ENCODE peak calls at places on chromosomes 4 and X, in five cellular contexts. One of them, this sample, is unnamed.

GRCh38 chrX:119004920-119005524 is 30.6 kb downstream of the LONRF3 start:
- DNase-seq in H1: no peak
- DNase-seq in PC-3: peak; percentile 62
- DNase-seq in GM23248: peak; percentile 56
- DNase-seq in keratinocyte: no peak
- DNase-seq in this sample: peak; percentile 14

GRCh38 chrX:7889680-7890079 is 37.5 kb downstream of the PNPLA4 start:
- DNase-seq in H1: no peak
- DNase-seq in PC-3: peak; percentile 62
- DNase-seq in GM23248: peak; percentile 53
- DNase-seq in keratinocyte: no peak
- DNase-seq in this sample: peak; percentile 51

GRCh38 chrX:10529344-10529743 is 91.0 kb downstream of the MID1 start:
- DNase-seq in H1: no peak
- DNase-seq in PC-3: peak; percentile 48
- DNase-seq in GM23248: peak; percentile 65
- DNase-seq in keratinocyte: no peak
- DNase-seq in this sample: peak; percentile 47

GRCh38 chrX:22577181-22577580 is 304.5 kb downstream of the CBLL2 start:
- DNase-seq in H1: no peak
- DNase-seq in PC-3: peak; percentile 84
- DNase-seq in GM23248: peak; percentile 84
- DNase-seq in keratinocyte: peak; percentile 46
- DNase-seq in this sample: peak; percentile 74

GRCh38 chrX:149720021-149720689 is 8.3 kb downstream of the MAGEA11 start:
- DNase-seq in H1: no peak
- DNase-seq in PC-3: no peak
- DNase-seq in GM23248: no peak
- DNase-seq in keratinocyte: no peak
- DNase-seq in this sample: no peak

GRCh38 chr4:45442466-45442865 is 681.4 kb downstream of the GABRG1 start:
- DNase-seq in H1: no peak
- DNase-seq in PC-3: peak; percentile 46
- DNase-seq in GM23248: peak; percentile 24
- DNase-seq in keratinocyte: no peak
- DNase-seq in this sample: peak; percentile 31

GRCh38 chr4:8595237-8596087 is 2.9 kb downstream of the CPZ start:
- DNase-seq in H1: no peak
- DNase-seq in PC-3: no peak
- DNase-seq in GM23248: no peak
- DNase-seq in keratinocyte: no peak
- DNase-seq in this sample: no peak

GRCh38 chr4:112800001-112800400 is 163.1 kb downstream of the LARP7 start:
- DNase-seq in H1: no peak
- DNase-seq in PC-3: no peak
- DNase-seq in GM23248: no peak
- DNase-seq in keratinocyte: no peak
- DNase-seq in this sample: no peak

DNA sequence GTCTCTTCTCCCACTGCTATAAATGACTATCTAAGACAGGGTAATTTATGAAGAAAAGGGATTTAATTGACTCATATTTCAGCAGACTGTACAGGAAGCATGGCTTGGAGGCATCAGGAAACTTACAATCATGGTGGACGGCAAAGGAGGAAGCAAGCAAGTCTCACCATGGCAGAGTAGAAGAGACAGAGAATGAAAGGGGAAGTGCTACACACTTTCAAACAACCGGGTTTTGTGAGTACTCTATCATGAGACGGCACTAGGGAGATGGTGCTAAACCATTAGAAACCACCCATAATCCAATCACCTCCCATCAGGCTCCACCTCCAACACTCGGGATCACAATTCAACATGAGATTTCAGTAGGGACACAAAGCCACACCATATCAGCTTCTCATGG is 11.1 kb downstream of the UBE2NL start:
- DNase-seq in H1: no peak
- DNase-seq in PC-3: no peak
- DNase-seq in GM23248: no peak
- DNase-seq in keratinocyte: no peak
- DNase-seq in this sample: no peak
- TF ChIP-seq EZH2 in H1: no peak
- TF ChIP-seq EZH2 in PC-3: no peak
- TF ChIP-seq EZH2 in GM23248: no peak
- TF ChIP-seq EZH2 in keratinocyte: no peak
- TF ChIP-seq EZH2 in this sample: no peak

DNA sequence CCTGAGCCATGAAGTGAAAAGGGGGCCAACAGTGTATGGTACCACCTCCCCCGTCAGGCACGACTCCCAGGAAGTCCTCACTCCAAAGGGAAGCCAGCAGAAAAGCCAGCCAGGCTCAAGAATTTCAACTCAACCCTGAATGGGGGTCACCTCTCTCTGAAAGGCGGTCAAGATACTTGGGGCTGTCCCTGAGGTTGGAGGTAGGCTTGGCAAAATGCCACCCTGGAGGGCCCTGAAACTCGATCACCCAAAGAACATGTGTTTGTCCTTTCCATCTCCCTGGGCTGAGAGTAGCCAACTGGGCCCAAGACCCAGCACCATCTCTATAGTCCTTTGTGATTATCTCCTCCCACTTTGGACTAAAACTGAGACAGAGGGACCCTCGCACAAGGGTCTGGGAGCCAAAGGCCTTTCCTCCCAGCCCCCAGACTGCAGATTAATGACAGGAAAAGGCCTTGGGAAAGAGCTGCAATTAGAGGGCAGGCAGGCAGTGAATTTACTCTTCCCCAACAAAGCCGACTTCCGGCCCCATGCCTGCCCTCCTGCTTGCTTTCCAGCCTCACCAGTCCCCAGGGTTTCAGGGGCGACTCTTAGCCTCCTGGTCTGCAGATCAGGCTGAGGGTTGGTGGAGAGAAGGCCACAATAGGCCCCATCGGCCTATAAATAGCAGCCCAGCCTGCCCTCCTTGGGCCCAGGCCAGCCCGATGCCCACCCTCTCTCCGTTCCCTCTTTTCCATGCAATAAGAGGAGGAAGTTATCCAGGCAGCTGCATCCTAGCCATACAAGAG is 5.6 kb downstream of the SASH3 start:
- DNase-seq in H1: no peak
- DNase-seq in PC-3: no peak
- DNase-seq in GM23248: no peak
- DNase-seq in keratinocyte: no peak
- DNase-seq in this sample: no peak
- H3K27ac ChIP-seq in H1: no peak overlapping the region
- H3K27ac ChIP-seq in PC-3: no peak overlapping the region
- H3K27ac ChIP-seq in GM23248: no peak overlapping the region
- H3K27ac ChIP-seq in keratinocyte: no peak overlapping the region
- H3K27ac ChIP-seq in this sample: no peak overlapping the region

GRCh38 chr4:129223955-129224354 is 128.0 kb downstream of the C4orf33 start:
- DNase-seq in H1: no peak
- DNase-seq in PC-3: no peak
- DNase-seq in GM23248: no peak
- DNase-seq in keratinocyte: no peak
- DNase-seq in this sample: no peak
- TF ChIP-seq EZH2 in H1: no peak
- TF ChIP-seq EZH2 in PC-3: no peak
- TF ChIP-seq EZH2 in GM23248: no peak
- TF ChIP-seq EZH2 in keratinocyte: no peak
- TF ChIP-seq EZH2 in this sample: no peak

DNA sequence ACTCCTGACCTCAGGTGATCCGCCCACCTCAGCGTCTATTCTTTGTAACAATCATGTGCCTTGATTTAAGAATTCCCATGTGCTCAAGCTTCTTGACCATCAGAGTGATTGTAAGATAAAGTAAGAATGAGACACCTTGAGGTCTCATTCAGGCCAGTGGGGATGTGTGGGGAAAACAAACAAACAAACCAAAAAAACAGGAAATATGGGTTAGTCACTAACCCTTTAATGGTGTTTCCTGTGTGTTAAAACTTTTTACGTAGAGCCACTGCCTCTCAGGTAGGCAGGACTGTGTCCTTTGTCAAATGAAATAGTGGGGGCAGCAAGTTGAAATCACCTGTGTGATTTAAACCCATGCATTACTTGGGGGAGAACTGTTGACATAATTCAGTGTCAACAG is 91.5 kb upstream of the DHRSX start:
- DNase-seq in H1: no peak
- DNase-seq in PC-3: peak; percentile 51
- DNase-seq in GM23248: no peak
- DNase-seq in keratinocyte: no peak
- DNase-seq in this sample: no peak
- H3K27ac ChIP-seq in H1: no peak overlapping the region
- H3K27ac ChIP-seq in PC-3: no peak overlapping the region
- H3K27ac ChIP-seq in GM23248: no peak overlapping the region
- H3K27ac ChIP-seq in keratinocyte: no peak overlapping the region
- H3K27ac ChIP-seq in this sample: no peak overlapping the region

DNA sequence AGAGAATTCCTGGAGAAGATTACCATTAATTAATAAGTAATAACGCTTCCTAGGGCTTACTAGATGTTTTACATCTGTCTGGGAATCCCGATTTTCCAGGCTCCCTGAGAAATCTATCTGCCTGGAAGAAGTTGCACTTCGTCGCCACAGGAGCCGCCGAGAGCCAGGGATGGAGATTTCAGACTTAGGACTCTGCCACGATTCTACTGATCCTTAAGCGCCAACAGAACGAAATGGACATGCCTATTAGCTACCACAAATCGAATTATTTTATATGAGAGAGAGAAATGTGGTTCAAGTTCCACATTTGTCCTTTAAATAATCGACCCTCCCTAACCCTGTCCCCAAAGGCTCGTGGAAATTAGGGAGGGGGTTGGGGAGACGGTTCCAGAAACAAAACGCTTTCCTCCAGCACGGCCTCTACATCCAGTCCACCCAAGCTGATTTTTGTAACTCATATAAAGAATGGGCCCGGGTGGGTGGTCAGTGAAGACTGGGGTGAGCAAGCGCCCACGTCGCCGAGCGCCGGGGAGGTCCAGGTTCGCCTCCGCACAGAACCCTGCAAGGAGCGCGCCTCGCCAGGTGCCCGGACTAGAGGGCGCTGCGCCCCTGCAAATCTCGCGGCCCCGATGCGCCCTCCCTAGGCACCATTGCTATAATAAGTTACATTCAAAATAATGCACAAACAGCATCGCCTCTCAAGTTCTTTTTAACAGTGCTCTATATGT is 1.9 kb upstream of the FAT1 start:
- DNase-seq in H1: no peak
- DNase-seq in PC-3: peak; percentile 72
- DNase-seq in GM23248: peak; percentile 93
- DNase-seq in keratinocyte: no peak
- DNase-seq in this sample: peak; percentile 77
- TF ChIP-seq EZH2 in H1: no peak
- TF ChIP-seq EZH2 in PC-3: no peak
- TF ChIP-seq EZH2 in GM23248: no peak
- TF ChIP-seq EZH2 in keratinocyte: no peak
- TF ChIP-seq EZH2 in this sample: no peak

GRCh38 chr4:106270708-106271107 is 45.3 kb downstream of the TBCK start:
- DNase-seq in H1: no peak
- DNase-seq in PC-3: no peak
- DNase-seq in GM23248: peak; percentile 17
- DNase-seq in keratinocyte: no peak
- DNase-seq in this sample: no peak
- H3K27ac ChIP-seq in H1: no peak overlapping the region
- H3K27ac ChIP-seq in PC-3: no peak overlapping the region
- H3K27ac ChIP-seq in GM23248: no peak overlapping the region
- H3K27ac ChIP-seq in keratinocyte: no peak overlapping the region
- H3K27ac ChIP-seq in this sample: no peak overlapping the region

GRCh38 chr4:13533670-13534343 is 10.5 kb downstream of the NKX3-2 start:
- DNase-seq in H1: no peak
- DNase-seq in PC-3: no peak
- DNase-seq in GM23248: no peak
- DNase-seq in keratinocyte: no peak
- DNase-seq in this sample: no peak
- TF ChIP-seq EZH2 in H1: no peak
- TF ChIP-seq EZH2 in PC-3: no peak
- TF ChIP-seq EZH2 in GM23248: no peak
- TF ChIP-seq EZH2 in keratinocyte: peak; percentile 71
- TF ChIP-seq EZH2 in this sample: no peak

DNA sequence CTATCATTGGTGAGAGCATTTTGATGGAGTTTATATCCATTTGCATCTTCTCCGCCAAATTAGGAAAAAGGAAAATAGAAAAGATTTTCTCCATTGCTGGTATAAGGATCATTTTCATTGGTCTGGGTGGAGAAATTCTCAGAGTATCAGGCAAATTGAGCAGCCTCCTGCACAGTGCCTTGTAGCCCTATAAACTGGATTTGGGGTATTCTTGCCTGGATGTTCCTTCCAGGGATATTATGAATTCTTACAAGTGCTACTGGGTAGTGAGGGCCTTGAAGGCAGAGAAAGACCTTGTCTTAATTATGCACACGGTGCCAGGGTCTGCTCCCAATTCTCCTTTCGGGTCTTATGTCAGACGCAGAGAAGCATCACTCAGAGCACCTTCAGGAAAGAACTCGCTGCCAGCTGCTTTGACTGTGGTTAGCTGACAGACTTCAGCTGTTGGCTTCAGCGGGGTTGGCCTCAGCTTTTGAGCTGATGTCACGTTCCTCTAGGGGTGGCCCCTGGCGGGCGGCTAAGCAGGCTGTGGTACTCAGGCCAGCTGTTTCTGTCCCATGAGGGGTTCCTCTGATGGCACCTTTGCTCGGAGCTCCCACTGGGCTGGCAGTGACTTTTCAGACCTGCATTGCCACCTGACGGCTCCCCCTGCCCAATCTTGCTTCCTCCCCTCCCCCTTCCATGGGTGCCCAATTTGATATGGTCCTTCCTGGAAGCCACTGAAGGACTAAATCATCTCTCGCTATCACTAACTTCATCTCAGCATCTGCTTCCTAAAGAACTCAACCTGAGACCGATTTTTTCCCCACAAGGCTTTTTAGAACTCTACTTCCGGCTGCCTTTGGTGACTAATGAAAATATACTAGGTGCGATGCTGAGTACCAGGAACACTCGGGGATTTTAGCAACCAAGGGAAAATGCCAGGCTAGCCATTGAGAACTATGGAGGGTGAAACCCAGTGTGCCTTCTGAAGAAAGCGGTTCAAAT is 519.5 kb downstream of the BCOR start:
- DNase-seq in H1: no peak
- DNase-seq in PC-3: no peak
- DNase-seq in GM23248: peak; percentile 4
- DNase-seq in keratinocyte: no peak
- DNase-seq in this sample: no peak
- H3K27ac ChIP-seq in H1: no peak overlapping the region
- H3K27ac ChIP-seq in PC-3: no peak overlapping the region
- H3K27ac ChIP-seq in GM23248: no peak overlapping the region
- H3K27ac ChIP-seq in keratinocyte: no peak overlapping the region
- H3K27ac ChIP-seq in this sample: no peak overlapping the region

GRCh38 chrX:6026980-6027379 is 201.7 kb downstream of the NLGN4X start:
- DNase-seq in H1: no peak
- DNase-seq in PC-3: no peak
- DNase-seq in GM23248: no peak
- DNase-seq in keratinocyte: no peak
- DNase-seq in this sample: no peak

GRCh38 chrX:6024204-6024603 is 204.5 kb downstream of the NLGN4X start:
- DNase-seq in H1: no peak
- DNase-seq in PC-3: peak; percentile 21
- DNase-seq in GM23248: peak; percentile 1
- DNase-seq in keratinocyte: peak; percentile 55
- DNase-seq in this sample: peak; percentile 79

GRCh38 chrX:6026484-6026883 is 202.2 kb downstream of the NLGN4X start:
- DNase-seq in H1: no peak
- DNase-seq in PC-3: no peak
- DNase-seq in GM23248: no peak
- DNase-seq in keratinocyte: no peak
- DNase-seq in this sample: no peak

GRCh38 chrX:6021316-6022091 is 207.2 kb downstream of the NLGN4X start:
- DNase-seq in H1: no peak
- DNase-seq in PC-3: peak; percentile 58
- DNase-seq in GM23248: peak; percentile 28
- DNase-seq in keratinocyte: no peak
- DNase-seq in this sample: peak; percentile 37
- TF ChIP-seq EZH2 in H1: no peak
- TF ChIP-seq EZH2 in PC-3: no peak
- TF ChIP-seq EZH2 in GM23248: no peak
- TF ChIP-seq EZH2 in keratinocyte: no peak
- TF ChIP-seq EZH2 in this sample: no peak